ENCODE peak calls at places on chromosome 2, in seven cellular contexts. J is esophagus squamous epithelium, T is mesothelial cell of epicardium, I is breast epithelium, S is upper lobe of right lung, P is prostate gland, U is cardiac muscle cell. Z is an unnamed sample.

GRCh38 chr2:233063269-233063975 is 3.3 kb downstream of the INPP5D start:
- DNase-seq in U (peak; percentile 20), P (no peak), I (no peak), S (peak; percentile 62), J (no peak), T (no peak), Z (peak; percentile 43)

GRCh38 chr2:128451084-128451483 is 132.4 kb upstream of the HS6ST1 start:
- DNase-seq in J (no peak), I (no peak), P (no peak), U (no peak), T (peak; percentile 26), S (peak; percentile 35), Z (no peak)

GRCh38 chr2:228678110-228678509 is 496.6 kb upstream of the SPHKAP start:
- DNase-seq in P (no peak), T (no peak), S (no peak), U (no peak), I (no peak), J (no peak), Z (no peak)

GRCh38 chr2:161547130-161547529 is 77.1 kb upstream of the SLC4A10 start:
- DNase-seq in I (no peak), T (no peak), J (no peak), U (no peak), S (no peak), P (no peak), Z (no peak)

GRCh38 chr2:54728669-54729120 is 5.2 kb downstream of the EML6 start:
- DNase-seq in J (no peak), T (no peak), I (no peak), S (no peak), P (no peak), U (no peak), Z (no peak)

GRCh38 chr2:177084607-177085006 is 128.0 kb upstream of the HNRNPA3 start:
- DNase-seq in I (no peak), S (no peak), T (no peak), J (no peak), P (no peak), U (no peak), Z (no peak)

GRCh38 chr2:98334439-98335078 is 11.7 kb upstream of the CNGA3 start:
- DNase-seq in I (no peak), P (no peak), T (no peak), U (no peak), J (no peak), S (no peak), Z (no peak)

GRCh38 chr2:233006648-233007047 is 6.4 kb downstream of the NGEF start:
- DNase-seq in P (no peak), U (no peak), T (no peak), I (no peak), S (no peak), J (no peak), Z (no peak)

GRCh38 chr2:188675391-188676011 is 298.7 kb upstream of the COL3A1 start:
- DNase-seq in T (no peak), J (no peak), S (no peak), U (no peak), I (no peak), P (no peak), Z (no peak)

GRCh38 chr2:182229288-182229687 is 197.5 kb downstream of the PDE1A start:
- DNase-seq in U (no peak), S (no peak), I (no peak), J (no peak), P (no peak), T (no peak), Z (no peak)

GRCh38 chr2:211737282-211737681 is 801.3 kb downstream of the ERBB4 start:
- DNase-seq in U (no peak), S (no peak), I (no peak), J (no peak), P (no peak), T (no peak), Z (no peak)

GRCh38 chr2:95158891-95159619 is 593 bp downstream of the ZNF514 start:
- DNase-seq in P (peak; percentile 10), J (no peak), S (peak; percentile 82), I (no peak), U (peak; percentile 70), T (peak; percentile 63), Z (peak; percentile 37)

GRCh38 chr2:241617431-241618154 is 19.4 kb downstream of the THAP4 start:
- DNase-seq in I (no peak), U (peak; percentile 41), J (no peak), T (no peak), S (no peak), P (peak; percentile 33), Z (peak; percentile 20)

GRCh38 chr2:175957845-175958244 is 44.2 kb downstream of the LNPK start:
- DNase-seq in S (no peak), J (no peak), T (no peak), P (no peak), I (no peak), U (no peak), Z (no peak)

GRCh38 chr2:221397179-221397578 is 174.9 kb downstream of the EPHA4 start:
- DNase-seq in S (no peak), J (no peak), T (no peak), P (no peak), U (no peak), I (no peak), Z (no peak)

GRCh38 chr2:201466050-201466660 is 14.6 kb downstream of the STRADB start:
- DNase-seq in P (peak; percentile 66), I (no peak), S (no peak), J (no peak), T (no peak), U (no peak), Z (no peak)

GRCh38 chr2:191933307-191934105 is 86.6 kb upstream of the CAVIN2 start:
- DNase-seq in U (no peak), I (no peak), T (no peak), S (no peak), J (no peak), P (no peak), Z (no peak)

GRCh38 chr2:65070172-65070830 is 14.1 kb downstream of the CEP68 start:
- DNase-seq in T (peak; percentile 24), J (no peak), U (no peak), I (peak; percentile 53), S (no peak), P (no peak), Z (no peak)

GRCh38 chr2:19377717-19378116 is 19.3 kb upstream of the OSR1 start:
- DNase-seq in I (no peak), T (no peak), J (no peak), P (no peak), S (no peak), U (no peak), Z (no peak)

GRCh38 chr2:19378939-19379338 is 20.5 kb upstream of the OSR1 start:
- DNase-seq in S (no peak), U (no peak), I (no peak), T (no peak), J (no peak), P (no peak), Z (no peak)

GRCh38 chr2:19380532-19380931 is 22.1 kb upstream of the OSR1 start:
- DNase-seq in P (no peak), U (no peak), I (no peak), T (no peak), J (no peak), S (no peak), Z (no peak)
- TF ChIP-seq CTCF in P (no peak), U (no peak), I (no peak), T (no peak), J (no peak), S (no peak), Z (no peak)

GRCh38 chr2:197116306-197116879 is 189.9 kb upstream of the PGAP1 start:
- DNase-seq in S (no peak), J (no peak), U (no peak), I (no peak), T (no peak), P (no peak), Z (no peak)

GRCh38 chr2:197108758-197109157 is 182.3 kb upstream of the PGAP1 start:
- DNase-seq in S (no peak), P (peak; percentile 7), I (no peak), U (no peak), J (no peak), T (no peak), Z (no peak)

GRCh38 chr2:197115325-197115724 is 188.8 kb upstream of the PGAP1 start:
- DNase-seq in U (no peak), T (no peak), I (no peak), S (no peak), P (no peak), J (no peak), Z (no peak)

GRCh38 chr2:197109326-197109725 is 182.8 kb upstream of the PGAP1 start:
- DNase-seq in U (no peak), I (no peak), J (no peak), P (no peak), T (no peak), S (no peak), Z (no peak)

DNA sequence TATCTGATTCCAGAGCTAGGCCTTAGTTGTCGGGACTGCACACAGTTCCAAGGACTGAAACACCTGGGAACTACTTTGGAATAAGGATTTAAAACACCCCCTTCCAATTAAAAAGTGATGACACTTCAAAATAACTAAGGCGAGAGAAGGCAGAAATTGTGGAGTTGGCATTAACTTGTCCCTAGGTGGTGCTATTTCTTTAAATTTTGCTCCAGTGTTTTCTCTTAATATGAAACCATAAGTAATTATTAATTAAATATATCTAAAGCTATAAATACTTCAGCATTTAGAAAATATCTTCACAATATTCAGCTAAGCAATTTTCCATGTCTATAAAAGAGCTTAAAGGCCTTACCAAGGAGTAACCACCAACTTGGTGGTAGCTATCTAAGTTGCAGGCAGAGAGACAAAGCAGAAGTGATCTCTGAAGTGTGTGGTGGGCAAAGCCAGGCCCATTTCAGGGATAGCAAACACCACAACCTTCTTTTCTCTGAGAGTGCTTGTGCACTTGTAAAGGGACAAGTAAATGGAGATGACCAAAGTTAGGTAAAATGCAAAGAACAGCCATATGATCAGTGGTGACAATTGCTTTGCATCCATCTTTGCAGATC is 186.8 kb upstream of the PGAP1 start:
- DNase-seq in U (peak; percentile 42), T (no peak), J (no peak), S (no peak), I (no peak), P (no peak), Z (no peak)
- TF ChIP-seq CTCF in U (peak; percentile 50), T (peak; percentile 69), J (peak; percentile 28), S (peak; percentile 67), I (peak; percentile 51), P (no peak), Z (no peak)

GRCh38 chr2:157501026-157501425 is 57.1 kb upstream of the CYTIP start:
- DNase-seq in T (no peak), U (no peak), S (no peak), I (no peak), P (no peak), J (no peak), Z (no peak)

GRCh38 chr2:157500334-157500733 is 56.4 kb upstream of the CYTIP start:
- DNase-seq in I (no peak), P (no peak), S (no peak), J (no peak), U (no peak), T (no peak), Z (no peak)

GRCh38 chr2:157492189-157492773 is 48.4 kb upstream of the CYTIP start:
- DNase-seq in U (peak; percentile 73), I (peak; percentile 27), T (peak; percentile 68), P (peak; percentile 39), J (no peak), S (peak; percentile 67), Z (peak; percentile 36)

GRCh38 chr2:157498501-157498900 is 54.6 kb upstream of the CYTIP start:
- DNase-seq in J (no peak), S (no peak), I (no peak), P (no peak), U (no peak), T (no peak), Z (no peak)

GRCh38 chr2:157497603-157498314 is 53.9 kb upstream of the CYTIP start:
- DNase-seq in S (no peak), T (no peak), U (peak; percentile 59), P (no peak), I (no peak), J (no peak), Z (no peak)
- TF ChIP-seq CTCF in S (peak; percentile 66), T (peak; percentile 69), U (peak; percentile 85), P (no peak), I (no peak), J (peak; percentile 51), Z (peak; percentile 46)

GRCh38 chr2:160432633-160433032 is 61.0 kb downstream of the RBMS1 start:
- DNase-seq in I (no peak), P (no peak), T (no peak), J (no peak), U (no peak), S (no peak), Z (no peak)
- TF ChIP-seq CTCF in I (no peak), P (no peak), T (no peak), J (no peak), U (no peak), S (no peak), Z (no peak)